ENCODE peak calls at places on chromosome 3, in seven cellular contexts. I, U, O, E, V, Z and N are unnamed samples.

GRCh38 chr3:46672349-46672695 is 21.2 kb downstream of the ALS2CL start:
- DNase-seq in I (no peak), U (no peak), O (no peak), E (no peak), V (no peak), Z (no peak), N (peak; percentile 19)

GRCh38 chr3:145243875-145244274 is 917.1 kb downstream of the PLOD2 start:
- DNase-seq in I (no peak), U (no peak), O (no peak), E (no peak), V (no peak), Z (no peak), N (no peak)

GRCh38 chr3:8617921-8618320 is 26.7 kb downstream of the SSUH2 start:
- DNase-seq in I (no peak), U (no peak), O (no peak), E (no peak), V (no peak), Z (no peak), N (no peak)

GRCh38 chr3:33915796-33916589 is 117.6 kb downstream of the PDCD6IP start:
- DNase-seq in I (no peak), U (peak; percentile 29), O (no peak), E (peak; percentile 3), V (peak; percentile 32), Z (peak; percentile 59), N (peak; percentile 66)

GRCh38 chr3:68909719-68910118 is 22.6 kb downstream of the TAFA4 start:
- DNase-seq in I (no peak), U (no peak), O (no peak), E (no peak), V (no peak), Z (no peak), N (no peak)

GRCh38 chr3:61637088-61638051 is 76.0 kb downstream of the PTPRG start:
- DNase-seq in I (peak; percentile 66), U (no peak), O (no peak), E (no peak), V (peak; percentile 43), Z (no peak), N (no peak)

GRCh38 chr3:179227349-179227748 is 23.6 kb downstream of the KCNMB3 start:
- DNase-seq in I (no peak), U (no peak), O (no peak), E (no peak), V (no peak), Z (no peak), N (no peak)

GRCh38 chr3:122921791-122922651 is 105.5 kb downstream of the SEMA5B start:
- DNase-seq in I (no peak), U (peak; percentile 32), O (no peak), E (no peak), V (no peak), Z (no peak), N (no peak)

GRCh38 chr3:46663611-46664135 is 29.8 kb downstream of the ALS2CL start:
- DNase-seq in I (no peak), U (no peak), O (no peak), E (no peak), V (peak; percentile 57), Z (peak; percentile 36), N (no peak)

GRCh38 chr3:48661501-48662139 is 1.1 kb downstream of the CELSR3 start:
- DNase-seq in I (no peak), U (peak; percentile 79), O (peak; percentile 64), E (peak; percentile 33), V (peak; percentile 55), Z (peak; percentile 58), N (peak; percentile 89)

GRCh38 chr3:29440321-29441019 is 159.6 kb downstream of the RBMS3 start:
- DNase-seq in I (no peak), U (no peak), O (no peak), E (no peak), V (no peak), Z (no peak), N (no peak)

GRCh38 chr3:61981005-61981404 is 392.3 kb downstream of the FEZF2 start:
- DNase-seq in I (no peak), U (no peak), O (no peak), E (no peak), V (no peak), Z (no peak), N (no peak)

GRCh38 chr3:31947671-31948091 is 33.4 kb downstream of the OSBPL10 start:
- DNase-seq in I (no peak), U (no peak), O (no peak), E (no peak), V (no peak), Z (no peak), N (no peak)

GRCh38 chr3:136703429-136703828 is 48.7 kb downstream of the STAG1 start:
- DNase-seq in I (no peak), U (no peak), O (no peak), E (no peak), V (no peak), Z (no peak), N (no peak)

GRCh38 chr3:140442621-140443020 is 235.2 kb upstream of the TRIM42 start:
- DNase-seq in I (no peak), U (no peak), O (no peak), E (no peak), V (no peak), Z (no peak), N (no peak)

GRCh38 chr3:195004512-195005250 is 266.3 kb downstream of the XXYLT1 start:
- DNase-seq in I (no peak), U (no peak), O (no peak), E (no peak), V (no peak), Z (no peak), N (no peak)

GRCh38 chr3:194161181-194162045 is 25.5 kb downstream of the HES1 start:
- DNase-seq in I (no peak), U (no peak), O (no peak), E (no peak), V (no peak), Z (no peak), N (no peak)

GRCh38 chr3:196179380-196180308 is 31.6 kb downstream of the ZDHHC19 start:
- DNase-seq in I (no peak), U (peak; percentile 83), O (peak; percentile 64), E (peak; percentile 67), V (no peak), Z (peak; percentile 56), N (peak; percentile 60)

GRCh38 chr3:134299185-134299887 is 48.7 kb upstream of the RYK start:
- DNase-seq in I (no peak), U (no peak), O (no peak), E (no peak), V (no peak), Z (peak; percentile 44), N (no peak)

GRCh38 chr3:54902286-54902685 is 25.6 kb downstream of the LRTM1 start:
- DNase-seq in I (no peak), U (no peak), O (no peak), E (no peak), V (no peak), Z (no peak), N (no peak)

GRCh38 chr3:28150465-28151206 is 90.8 kb upstream of the CMC1 start:
- DNase-seq in I (no peak), U (no peak), O (no peak), E (no peak), V (no peak), Z (no peak), N (no peak)

GRCh38 chr3:64925575-64925974 is 237.8 kb upstream of the ADAMTS9 start:
- DNase-seq in I (no peak), U (no peak), O (no peak), E (no peak), V (no peak), Z (no peak), N (no peak)

GRCh38 chr3:177679568-177680441 is 482.5 kb upstream of the TBL1XR1 start:
- DNase-seq in I (no peak), U (no peak), O (no peak), E (no peak), V (no peak), Z (peak; percentile 88), N (no peak)

GRCh38 chr3:59540696-59541095 is 490.9 kb upstream of the CFAP20DC start:
- DNase-seq in I (no peak), U (no peak), O (no peak), E (no peak), V (no peak), Z (no peak), N (no peak)

GRCh38 chr3:62822905-62823304 is 52.3 kb downstream of the CADPS start:
- DNase-seq in I (no peak), U (no peak), O (no peak), E (no peak), V (no peak), Z (no peak), N (no peak)

GRCh38 chr3:50268703-50269451 is at the start of gene SEMA3B:
- DNase-seq in I (peak; percentile 93), U (no peak), O (no peak), E (peak; percentile 52), V (peak; percentile 69), Z (no peak), N (no peak)

GRCh38 chr3:125431391-125431790 is 56.3 kb upstream of the ZNF148 start:
- DNase-seq in I (no peak), U (no peak), O (no peak), E (no peak), V (no peak), Z (no peak), N (no peak)

GRCh38 chr3:13650210-13651056 is 101.5 kb downstream of the FBLN2 start:
- DNase-seq in I (peak; percentile 58), U (peak; percentile 75), O (peak; percentile 69), E (peak; percentile 59), V (peak; percentile 68), Z (peak; percentile 64), N (peak; percentile 97)

GRCh38 chr3:9916734-9917680 is at the start of gene IL17RC:
- DNase-seq in I (peak; percentile 91), U (peak; percentile 25), O (no peak), E (no peak), V (peak; percentile 92), Z (peak; percentile 89), N (peak; percentile 96)

GRCh38 chr3:42515391-42515916 is 13.0 kb downstream of the VIPR1 start:
- DNase-seq in I (no peak), U (no peak), O (no peak), E (no peak), V (peak; percentile 88), Z (no peak), N (no peak)

GRCh38 chr3:125245521-125245920 is 33.0 kb upstream of the SLC12A8 start:
- DNase-seq in I (no peak), U (no peak), O (no peak), E (no peak), V (no peak), Z (no peak), N (no peak)